ENCODE peak calls at places on chromosomes 4 and X, in six cellular contexts. W is OCI-LY7, C is HCT116, O is HepG2, X is tibial artery, J is pancreas. T is an unnamed sample.

GRCh38 chr4:77196866-77197265 is 39.9 kb downstream of the CCNG2 start:
- DNase-seq in W (no peak), C (no peak), O (no peak), X (no peak), J (no peak), T (no peak)

GRCh38 chr4:156676116-156676851 is 295.3 kb downstream of the PDGFC start:
- DNase-seq in W (no peak), C (no peak), O (no peak), X (no peak), J (no peak), T (no peak)

GRCh38 chr4:48949086-48949485 is 37.0 kb upstream of the CWH43 start:
- DNase-seq in W (no peak), C (no peak), O (no peak), X (no peak), J (no peak), T (no peak)

GRCh38 chrX:137427813-137428212 is 138.1 kb upstream of the ZIC3 start:
- DNase-seq in W (no peak), C (no peak), O (no peak), X (no peak), J (no peak), T (no peak)

GRCh38 chr4:128475597-128475996 is 188.0 kb upstream of the PGRMC2 start:
- DNase-seq in W (no peak), C (no peak), O (no peak), X (no peak), J (no peak), T (no peak)

GRCh38 chr4:75490155-75490554 is 24.0 kb downstream of the RCHY1 start:
- DNase-seq in W (peak; percentile 13), C (no peak), O (no peak), X (no peak), J (no peak), T (no peak)

GRCh38 chr4:77805802-77806201 is 13.4 kb downstream of the CNOT6L start:
- DNase-seq in W (no peak), C (no peak), O (no peak), X (no peak), J (no peak), T (no peak)

GRCh38 chr4:140239311-140239710 is 85.3 kb upstream of the MAML3 start:
- DNase-seq in W (no peak), C (no peak), O (no peak), X (no peak), J (no peak), T (no peak)

GRCh38 chr4:119206178-119206577 is 6.3 kb upstream of the USP53 start:
- DNase-seq in W (no peak), C (no peak), O (no peak), X (no peak), J (no peak), T (no peak)

GRCh38 chr4:188041721-188042120 is 46.1 kb downstream of the ZFP42 start:
- DNase-seq in W (no peak), C (no peak), O (no peak), X (no peak), J (no peak), T (no peak)

GRCh38 chr4:30717208-30718020 is 2.8 kb upstream of the PCDH7 start:
- DNase-seq in W (no peak), C (no peak), O (no peak), X (peak; percentile 73), J (peak; percentile 18), T (peak; percentile 19)

GRCh38 chr4:159106636-159107035 is 3.8 kb downstream of the RAPGEF2 start:
- DNase-seq in W (no peak), C (no peak), O (no peak), X (no peak), J (no peak), T (no peak)

GRCh38 chr4:150164055-150164454 is 85.8 kb downstream of the DCLK2 start:
- DNase-seq in W (no peak), C (no peak), O (no peak), X (no peak), J (no peak), T (peak; percentile 63)

GRCh38 chr4:176778063-176778462 is 14.7 kb downstream of the VEGFC start:
- DNase-seq in W (no peak), C (no peak), O (no peak), X (no peak), J (no peak), T (no peak)

GRCh38 chr4:71389149-71389840 is 50.5 kb downstream of the SLC4A4 start:
- DNase-seq in W (no peak), C (no peak), O (no peak), X (peak; percentile 65), J (no peak), T (no peak)

GRCh38 chrX:7216981-7217587 is 69.1 kb upstream of the PUDP start:
- DNase-seq in W (no peak), C (no peak), O (no peak), X (no peak), J (no peak), T (no peak)

GRCh38 chrX:153926863-153927685 is 1.0 kb upstream of the ARHGAP4 start:
- DNase-seq in W (peak; percentile 91), C (no peak), O (peak; percentile 72), X (peak; percentile 74), J (no peak), T (peak; percentile 49)

GRCh38 chr4:83113429-83113786 is 1.1 kb downstream of the PLAC8 start:
- DNase-seq in W (no peak), C (no peak), O (no peak), X (no peak), J (no peak), T (no peak)

DNA sequence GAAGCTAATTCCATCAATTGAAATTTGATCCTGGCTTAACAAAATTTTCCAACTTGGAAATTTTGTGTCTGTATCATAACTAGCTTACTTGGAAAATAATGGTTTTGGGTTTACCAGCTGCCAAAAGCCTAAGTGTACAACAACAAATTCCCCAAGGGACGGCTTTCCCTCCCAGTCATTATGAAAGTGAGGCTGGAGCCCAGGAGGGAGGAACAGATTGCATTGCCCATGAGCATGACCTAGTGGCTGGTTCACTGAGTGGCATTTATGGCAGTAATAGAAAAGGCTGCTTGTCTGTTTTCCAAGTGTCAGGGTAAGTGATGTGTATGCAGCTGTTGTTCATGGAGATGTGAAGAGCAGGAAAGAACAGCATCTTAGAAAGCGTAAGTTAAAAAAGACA is 70.8 kb upstream of the HHIP start:
- DNase-seq in W (no peak), C (no peak), O (no peak), X (no peak), J (no peak), T (no peak)
- H3K4me3 ChIP-seq in W (no peak overlapping the region), C (no peak overlapping the region), O (no peak overlapping the region), X (no peak overlapping the region), J (no peak overlapping the region), T (no peak overlapping the region)

GRCh38 chr4:183989471-183989870 is 84.4 kb downstream of the STOX2 start:
- DNase-seq in W (no peak), C (no peak), O (no peak), X (no peak), J (no peak), T (no peak)
- H3K27ac ChIP-seq in W (no peak overlapping the region), C (no peak overlapping the region), O (no peak overlapping the region), X (no peak overlapping the region), J (no peak overlapping the region), T (peak overlapping the region; percentile 94)

GRCh38 chrX:56764975-56765791 is 36.1 kb downstream of the NBDY start:
- DNase-seq in W (peak; percentile 68), C (no peak), O (no peak), X (no peak), J (no peak), T (no peak)

GRCh38 chrX:56764153-56764974 is 35.3 kb downstream of the NBDY start:
- DNase-seq in W (peak; percentile 84), C (peak; percentile 19), O (peak; percentile 48), X (no peak), J (peak; percentile 75), T (no peak)

GRCh38 chrX:56762707-56763555 is 33.9 kb downstream of the NBDY start:
- DNase-seq in W (no peak), C (no peak), O (no peak), X (no peak), J (no peak), T (no peak)

GRCh38 chrX:56762220-56762619 is 33.2 kb downstream of the NBDY start:
- DNase-seq in W (peak; percentile 15), C (no peak), O (no peak), X (no peak), J (no peak), T (no peak)

DNA sequence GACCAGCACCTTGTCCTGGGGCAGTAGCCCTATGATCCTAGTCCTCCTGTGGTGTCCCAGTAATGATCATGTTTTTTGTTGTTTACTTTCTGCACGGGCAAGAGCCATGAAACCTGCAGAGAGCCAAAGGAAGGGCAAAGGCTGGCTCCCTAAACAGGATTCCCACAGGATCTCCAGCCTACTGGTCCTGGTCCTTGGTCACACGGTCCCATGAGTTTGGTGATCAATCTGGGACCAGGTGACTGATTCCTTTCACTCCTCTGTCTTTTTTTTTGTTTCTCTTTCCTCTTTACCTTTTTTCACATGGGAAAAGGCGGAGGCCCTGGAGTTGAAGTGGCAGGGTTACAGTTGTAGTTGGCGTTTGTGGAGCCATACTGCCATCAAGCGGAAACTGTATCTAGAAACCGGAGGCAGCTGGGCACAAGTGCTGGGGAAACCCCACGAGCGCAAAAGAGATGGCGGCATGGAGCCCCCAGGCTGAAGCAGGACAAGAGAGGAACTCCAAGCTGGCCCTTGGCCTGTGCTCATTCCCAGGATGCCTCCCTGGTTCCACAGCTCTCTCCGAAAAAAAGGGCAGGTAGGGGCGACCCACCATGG is 34.6 kb downstream of the NBDY start:
- DNase-seq in W (no peak), C (no peak), O (peak; percentile 15), X (no peak), J (peak; percentile 75), T (no peak)
- TF ChIP-seq CTCF in W (no peak), C (no peak), O (peak; percentile 34), X (no peak), J (no peak), T (no peak)

GRCh38 chr4:190014771-190015537 is 12.1 kb downstream of the FRG2 start:
- DNase-seq in W (no peak), C (no peak), O (no peak), X (no peak), J (no peak), T (no peak)
- H3K4me3 ChIP-seq in W (no peak overlapping the region), C (no peak overlapping the region), O (no peak overlapping the region), X (no peak overlapping the region), J (no peak overlapping the region), T (peak overlapping the region; percentile 51)

GRCh38 chr4:60683357-60683756 is 516.8 kb upstream of the ADGRL3 start:
- DNase-seq in W (no peak), C (no peak), O (no peak), X (no peak), J (no peak), T (no peak)

GRCh38 chr4:60683953-60684352 is 516.2 kb upstream of the ADGRL3 start:
- DNase-seq in W (no peak), C (no peak), O (no peak), X (no peak), J (no peak), T (no peak)

DNA sequence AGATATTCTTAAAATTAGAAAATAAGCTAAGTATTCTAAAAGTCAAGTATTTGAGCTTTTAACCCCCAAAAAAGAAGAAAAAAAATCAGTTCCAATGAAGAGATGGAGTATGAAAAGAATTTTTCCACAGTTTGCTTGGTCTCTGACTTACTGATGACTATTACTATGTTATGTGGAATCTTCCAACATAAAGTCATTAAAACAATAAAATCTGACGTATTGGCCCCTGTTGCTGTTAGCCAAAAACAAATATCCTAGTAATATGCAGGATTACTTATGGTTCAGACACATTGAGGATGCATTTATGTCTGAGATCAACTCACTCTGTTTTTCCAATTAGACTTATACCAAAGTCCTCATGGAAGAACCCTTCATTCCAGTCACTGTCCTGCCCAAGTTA is 517.2 kb upstream of the ADGRL3 start:
- DNase-seq in W (no peak), C (no peak), O (no peak), X (no peak), J (no peak), T (no peak)
- H3K27ac ChIP-seq in W (no peak overlapping the region), C (no peak overlapping the region), O (no peak overlapping the region), X (peak overlapping the region; percentile 65), J (no peak overlapping the region), T (no peak overlapping the region)

GRCh38 chrX:49186125-49187027 is at the start of gene PRICKLE3:
- DNase-seq in W (peak; percentile 87), C (no peak), O (peak; percentile 61), X (peak; percentile 92), J (peak; percentile 87), T (peak; percentile 85)
- TF ChIP-seq CTCF in W (peak; percentile 72), C (no peak), O (peak; percentile 84), X (no peak), J (no peak), T (peak; percentile 37)

T was measured in left ventricle myocardium inferior.